ENCODE peak calls at places on chromosomes 16 and 17, in five cellular contexts. O is EH; P is activated gamma-delta T cell; X is activated CD4-positive, alpha-beta T cell treated with anti-CD3 and anti-CD28 coated beads, Interleukin-2, amount 10 ng/mL, durations not matched to agents 7 days and 5 days; D is substantia nigra. F is an unnamed sample.

GRCh38 chr16:67055712-67056487 is 27.0 kb downstream of the CBFB start:
- DNase-seq in O (peak), P (no peak), X (no peak), D (no peak), F (no peak)

GRCh38 chr17:253091-253846 is 71.8 kb upstream of the DOC2B start:
- DNase-seq in O (no peak), P (no peak), X (peak), D (no peak), F (peak)

GRCh38 chr16:72961115-72961832 is 86.7 kb downstream of the ZFHX3 start:
- DNase-seq in O (peak), P (no peak), X (peak), D (no peak), F (no peak)

GRCh38 chr17:4533522-4534502 is 21.4 kb downstream of the MYBBP1A start:
- DNase-seq in O (no peak), P (no peak), X (no peak), D (peak), F (no peak)

GRCh38 chr17:73419896-73420295 is 108.1 kb upstream of the CDC42EP4 start:
- DNase-seq in O (no peak), P (no peak), X (no peak), D (no peak), F (no peak)

GRCh38 chr17:57523926-57524634 is 221.0 kb downstream of the CCDC182 start:
- DNase-seq in O (peak), P (no peak), X (no peak), D (no peak), F (no peak)

GRCh38 chr16:51392651-51393187 is 241.6 kb upstream of the SALL1 start:
- DNase-seq in O (peak), P (no peak), X (no peak), D (no peak), F (no peak)

GRCh38 chr17:46769531-46770438 is 48.7 kb downstream of the WNT3 start:
- DNase-seq in O (no peak), P (no peak), X (no peak), D (no peak), F (peak)

GRCh38 chr17:83099570-83100181 is 20.3 kb downstream of the METRNL start:
- DNase-seq in O (peak), P (no peak), X (no peak), D (no peak), F (peak)

GRCh38 chr17:79009397-79010303 is at the start of gene CANT1:
- DNase-seq in O (peak), P (peak), X (peak), D (peak), F (peak)

GRCh38 chr17:80833952-80834895 is 157.4 kb upstream of the CHMP6 start:
- DNase-seq in O (peak), P (no peak), X (no peak), D (peak), F (no peak)

GRCh38 chr16:56203052-56203451 is 11.8 kb downstream of the GNAO1 start:
- DNase-seq in O (peak), P (no peak), X (peak), D (no peak), F (no peak)

GRCh38 chr17:44872131-44872768 is 24.6 kb downstream of the HIGD1B start:
- DNase-seq in O (no peak), P (no peak), X (no peak), D (no peak), F (no peak)

GRCh38 chr16:569445-570254 is at the start of gene PIGQ:
- DNase-seq in O (peak), P (peak), X (peak), D (peak), F (peak)

GRCh38 chr16:23836404-23837291 is 865 bp downstream of the PRKCB start:
- DNase-seq in O (no peak), P (peak), X (peak), D (no peak), F (peak)

GRCh38 chr16:29995330-29995910 is at the start of gene HIRIP3:
- DNase-seq in O (peak), P (peak), X (peak), D (peak), F (peak)

GRCh38 chr17:66302761-66303626 is 581 bp downstream of the PRKCA start:
- DNase-seq in O (peak), P (peak), X (peak), D (peak), F (peak)

GRCh38 chr17:49471769-49472168 is 23.3 kb upstream of the NGFR start:
- DNase-seq in O (no peak), P (no peak), X (no peak), D (no peak), F (no peak)

GRCh38 chr16:47806309-47806847 is 345.2 kb downstream of the PHKB start:
- DNase-seq in O (no peak), P (no peak), X (no peak), D (no peak), F (no peak)